ENCODE peak calls at places on chromosomes 12 and 14, in seven cellular contexts. A is activated naive CD4-positive, alpha-beta T cell treated with anti-CD3 and anti-CD28 coated beads, Interleukin-2, amount 50 U/mL, for 72 hours; W is activated CD8-positive, alpha-beta T cell treated with anti-CD3 and anti-CD28 coated beads, Interleukin-2, amount 10 ng/mL, durations not matched to agents 7 days and 5 days; Z is stimulated activated naive CD8-positive, alpha-beta T cell treated with anti-CD3 and anti-CD28 coated beads, Interleukin-15, Interleukin-2, amounts not matched to agents 100 U/mL and 50 U/mL, for 24 hours; L is sciatic nerve; D is heart left ventricle; O is GM23338. V is an unnamed sample.

GRCh38 chr14:90575781-90576180 is 179.0 kb downstream of the CALM1 start:
- ATAC-seq in A (no peak), W (no peak), Z (no peak), L (no peak), D (no peak), O (peak; percentile 34), V (no peak)

GRCh38 chr12:107459649-107460048 is 225.9 kb upstream of the PWP1 start:
- ATAC-seq in A (no peak), W (no peak), Z (no peak), L (no peak), D (no peak), O (peak; percentile 91), V (no peak)

GRCh38 chr14:70942342-70942706 is 35.1 kb downstream of the PCNX1 start:
- ATAC-seq in A (peak; percentile 43), W (no peak), Z (no peak), L (no peak), D (no peak), O (no peak), V (no peak)

GRCh38 chr12:122849352-122850047 is 14.2 kb downstream of the HIP1R start:
- ATAC-seq in A (no peak), W (no peak), Z (no peak), L (no peak), D (peak; percentile 80), O (no peak), V (no peak)

GRCh38 chr12:25959069-25959961 is 833 bp downstream of the RASSF8 start:
- ATAC-seq in A (peak; percentile 33), W (peak; percentile 38), Z (peak; percentile 33), L (peak; percentile 67), D (peak; percentile 39), O (peak; percentile 46), V (peak; percentile 51)

GRCh38 chr12:71014180-71014785 is 93.7 kb upstream of the PTPRR start:
- ATAC-seq in A (no peak), W (no peak), Z (no peak), L (peak; percentile 88), D (no peak), O (peak; percentile 65), V (no peak)

GRCh38 chr14:51929920-51930682 is 59.2 kb upstream of the RTRAF start:
- ATAC-seq in A (peak; percentile 34), W (no peak), Z (no peak), L (no peak), D (no peak), O (no peak), V (no peak)

GRCh38 chr12:51482808-51483532 is 58.3 kb downstream of the SLC4A8 start:
- ATAC-seq in A (peak; percentile 88), W (peak; percentile 89), Z (peak; percentile 61), L (no peak), D (no peak), O (no peak), V (no peak)

GRCh38 chr14:59283380-59283779 is 94.9 kb downstream of the DAAM1 start:
- ATAC-seq in A (no peak), W (no peak), Z (no peak), L (no peak), D (no peak), O (no peak), V (no peak)

GRCh38 chr12:70271025-70271424 is 27.8 kb downstream of the CNOT2 start:
- ATAC-seq in A (no peak), W (no peak), Z (no peak), L (no peak), D (no peak), O (no peak), V (no peak)

GRCh38 chr12:82730832-82731497 is 44.3 kb downstream of the TMTC2 start:
- ATAC-seq in A (no peak), W (no peak), Z (no peak), L (no peak), D (peak; percentile 56), O (no peak), V (no peak)

GRCh38 chr12:88628856-88629509 is 48.7 kb upstream of the KITLG start:
- ATAC-seq in A (no peak), W (no peak), Z (no peak), L (peak; percentile 44), D (no peak), O (no peak), V (peak; percentile 46)

GRCh38 chr14:39762576-39763401 is 330.6 kb upstream of the FBXO33 start:
- ATAC-seq in A (peak; percentile 98), W (peak; percentile 67), Z (peak; percentile 92), L (no peak), D (no peak), O (no peak), V (no peak)

GRCh38 chr14:96363751-96364336 is 518 bp downstream of the GSKIP start:
- ATAC-seq in A (peak; percentile 3), W (peak; percentile 18), Z (no peak), L (no peak), D (peak; percentile 3), O (peak; percentile 34), V (peak; percentile 18)